ENCODE peak calls at places on chromosomes 6 and 20, in five cellular contexts. T is MCF 10A, X is tibial artery, W is activated B cell treated with CpG ODN at 0.5 μM for 24 hours, M is progenitor cell of endocrine pancreas. U is an unnamed sample.

GRCh38 chr20:18005170-18005989 is 36.6 kb downstream of the MGME1 start:
- DNase-seq in T (no peak), M (no peak), X (no peak), W (peak; percentile 26), U (no peak)

GRCh38 chr6:31473780-31474725 is 23.9 kb upstream of the MICB start:
- DNase-seq in M (no peak), T (peak; percentile 89), X (no peak), W (no peak), U (peak; percentile 17)

GRCh38 chr20:56259948-56260347 is 11.4 kb downstream of the MC3R start:
- DNase-seq in X (no peak), T (no peak), W (no peak), M (no peak), U (no peak)

GRCh38 chr20:53737404-53738038 is 143.9 kb upstream of the ZNF217 start:
- DNase-seq in M (no peak), X (no peak), T (no peak), W (no peak), U (peak; percentile 24)

GRCh38 chr20:9344080-9344920 is 170.1 kb upstream of the LAMP5 start:
- DNase-seq in W (no peak), M (no peak), X (no peak), T (peak; percentile 66), U (no peak)

GRCh38 chr6:133245033-133245903 is 4.1 kb downstream of the EYA4 start:
- DNase-seq in M (no peak), X (no peak), T (no peak), W (no peak), U (no peak)

GRCh38 chr20:38601216-38602184 is at the start of gene ARHGAP40:
- DNase-seq in X (no peak), T (peak; percentile 53), W (no peak), M (no peak), U (peak; percentile 88)

GRCh38 chr6:56848105-56848504 is 106.8 kb upstream of the BEND6 start:
- DNase-seq in W (no peak), M (no peak), X (no peak), T (no peak), U (no peak)

GRCh38 chr6:20640181-20640580 is 105.9 kb downstream of the CDKAL1 start:
- DNase-seq in W (no peak), X (no peak), T (no peak), M (no peak), U (no peak)

GRCh38 chr6:15907914-15908518 is 220.9 kb upstream of the MYLIP start:
- DNase-seq in X (no peak), T (no peak), M (peak; percentile 46), W (no peak), U (peak; percentile 72)

GRCh38 chr20:5480824-5481600 is 164.3 kb upstream of the PROKR2 start:
- DNase-seq in T (peak; percentile 6), M (no peak), X (no peak), W (no peak), U (no peak)

GRCh38 chr6:165728196-165728595 is 65.2 kb upstream of the PDE10A start:
- DNase-seq in T (no peak), X (no peak), M (no peak), W (no peak), U (no peak)

GRCh38 chr6:3867616-3868502 is 18.7 kb downstream of the FAM50B start:
- DNase-seq in X (no peak), T (peak; percentile 65), W (no peak), M (no peak), U (no peak)

GRCh38 chr20:34514897-34515483 is 1.2 kb upstream of the DYNLRB1 start:
- DNase-seq in M (no peak), T (no peak), W (no peak), X (no peak), U (no peak)

GRCh38 chr20:56237337-56237736 is 11.2 kb upstream of the MC3R start:
- DNase-seq in X (no peak), W (no peak), T (no peak), M (no peak), U (no peak)

GRCh38 chr20:137668-138131 is 4.7 kb upstream of the DEFB126 start:
- DNase-seq in X (no peak), T (no peak), W (no peak), M (no peak), U (no peak)
- TF ChIP-seq CTCF in X (no peak), T (peak; percentile 6), W (no peak), M (no peak), U (no peak)

GRCh38 chr20:21767200-21767738 is 61.8 kb downstream of the PAX1 start:
- DNase-seq in M (no peak), T (no peak), W (no peak), X (no peak), U (no peak)

GRCh38 chr20:21767739-21768223 is 62.3 kb downstream of the PAX1 start:
- DNase-seq in W (no peak), X (no peak), M (peak; percentile 63), T (no peak), U (no peak)
- TF ChIP-seq CTCF in W (no peak), X (no peak), M (peak; percentile 84), T (peak; percentile 8), U (no peak)

GRCh38 chr6:6320901-6321300 is 439 bp upstream of the F13A1 start:
- DNase-seq in T (peak; percentile 10), W (no peak), X (no peak), M (no peak), U (no peak)

GRCh38 chr6:6319947-6320811 is at the start of gene F13A1:
- DNase-seq in W (peak; percentile 32), X (peak; percentile 48), M (no peak), T (no peak), U (no peak)

GRCh38 chr6:6315660-6316059 is 4.8 kb downstream of the F13A1 start:
- DNase-seq in T (peak; percentile 56), X (no peak), W (no peak), M (peak; percentile 30), U (peak; percentile 32)

GRCh38 chr6:6317386-6317785 is 3.1 kb downstream of the F13A1 start:
- DNase-seq in X (no peak), W (no peak), T (no peak), M (no peak), U (no peak)

GRCh38 chr6:6317825-6318733 is 2.4 kb downstream of the F13A1 start:
- DNase-seq in M (no peak), X (no peak), W (no peak), T (no peak), U (no peak)
- TF ChIP-seq CTCF in M (no peak), X (no peak), W (no peak), T (no peak), U (no peak)

GRCh38 chr6:13203145-13203544 is 125.2 kb downstream of the TBC1D7 start:
- DNase-seq in X (no peak), T (no peak), M (no peak), W (no peak), U (no peak)
- TF ChIP-seq CTCF in X (no peak), T (no peak), M (no peak), W (no peak), U (no peak)

DNA sequence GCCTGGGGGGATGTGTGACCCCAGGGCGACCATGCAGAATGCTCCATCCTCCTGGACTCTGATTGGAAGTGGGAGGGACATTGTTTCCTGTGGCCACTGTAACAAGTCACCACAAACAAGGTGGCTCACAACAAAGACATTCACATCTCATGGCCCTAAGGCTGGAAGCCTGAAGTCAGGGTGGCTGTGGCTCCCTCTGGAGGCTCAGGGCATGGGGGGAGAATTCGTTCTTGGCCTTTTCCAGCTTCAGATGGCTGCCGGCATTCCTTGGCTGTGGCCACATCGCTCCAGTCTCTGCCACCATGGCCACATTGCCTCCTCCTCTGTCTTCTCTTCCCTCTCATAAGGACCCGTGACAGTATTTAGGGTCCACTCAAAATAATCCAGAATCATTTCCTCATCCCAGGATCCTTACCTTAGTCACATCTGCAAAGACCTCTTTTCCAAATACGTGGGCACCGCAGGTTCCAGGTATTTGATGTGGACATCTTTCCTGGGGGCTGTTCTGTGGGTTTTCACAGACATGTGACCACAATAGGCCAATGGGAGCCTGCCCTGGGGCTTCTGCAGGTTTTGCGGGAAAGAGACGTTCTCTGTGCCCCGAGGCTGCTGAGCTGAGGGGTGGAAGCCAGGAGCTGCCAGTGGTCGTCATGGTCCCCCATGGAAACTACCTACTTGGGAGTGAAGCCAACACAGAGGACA is 249.3 kb downstream of the PREX1 start:
- DNase-seq in W (no peak), X (no peak), M (no peak), T (no peak), U (peak; percentile 43)
- TF ChIP-seq CTCF in W (no peak), X (no peak), M (no peak), T (no peak), U (no peak)

DNA sequence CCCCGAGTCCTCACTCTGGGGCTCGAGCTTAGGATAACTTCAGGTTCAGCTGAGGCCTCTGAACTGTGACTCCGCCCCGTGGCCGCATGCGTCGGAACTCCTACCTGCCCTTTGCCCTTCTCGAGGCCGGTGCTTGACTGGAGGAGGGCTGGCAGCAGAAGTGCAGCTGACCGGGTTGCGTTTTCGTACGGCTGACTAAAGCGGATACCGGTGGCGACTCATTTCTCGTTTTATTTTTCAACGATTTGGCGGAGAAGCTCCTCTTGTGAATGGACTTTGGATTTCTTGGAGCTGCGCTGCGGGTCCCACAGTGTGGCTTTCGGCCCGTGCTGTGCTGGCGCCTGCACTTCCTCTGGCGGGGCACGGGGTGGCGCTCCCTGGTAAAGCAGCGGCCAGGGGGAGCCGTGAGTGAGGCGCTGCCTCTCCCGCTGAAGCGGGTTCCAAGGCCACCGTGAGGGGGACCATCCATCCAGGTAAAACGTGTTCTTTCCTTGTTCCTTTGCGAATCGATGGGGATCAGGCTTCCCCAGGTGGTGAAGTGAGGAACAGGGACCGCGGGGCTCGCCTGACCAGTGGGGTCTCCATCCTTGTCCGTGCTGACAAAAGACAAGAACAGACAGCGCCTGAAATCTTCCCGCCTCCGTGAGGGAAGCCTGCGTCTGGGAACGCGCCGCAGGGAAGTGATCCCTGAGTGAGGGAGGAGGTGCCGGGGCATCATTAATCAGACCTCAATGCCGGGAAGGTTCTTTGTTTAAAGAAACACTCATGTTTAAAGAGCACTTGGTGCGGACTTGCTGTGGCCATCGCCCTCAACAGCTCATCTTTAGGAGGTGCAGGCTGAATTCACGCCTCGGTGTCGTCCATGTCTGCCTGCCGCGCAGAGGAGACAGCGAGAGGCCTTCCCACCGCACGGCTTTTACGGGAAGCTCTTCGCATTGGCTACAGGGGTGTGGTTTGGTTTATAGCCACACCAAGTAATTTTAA is 38.8 kb downstream of the ERMARD start:
- DNase-seq in T (peak; percentile 68), M (peak; percentile 78), W (peak; percentile 65), X (peak; percentile 55), U (peak; percentile 82)
- TF ChIP-seq CTCF in T (peak; percentile 90), M (peak; percentile 96), W (peak; percentile 36), X (peak; percentile 98), U (peak; percentile 96)

GRCh38 chr6:36071714-36072113 is 44.1 kb downstream of the MAPK14 start:
- DNase-seq in M (no peak), W (no peak), T (no peak), X (no peak), U (no peak)

GRCh38 chr6:36071281-36071680 is 43.7 kb downstream of the MAPK14 start:
- DNase-seq in X (no peak), T (no peak), M (no peak), W (no peak), U (no peak)

GRCh38 chr6:36075656-36076055 is 48.0 kb downstream of the MAPK14 start:
- DNase-seq in M (no peak), W (no peak), X (no peak), T (peak; percentile 25), U (peak; percentile 34)

GRCh38 chr6:36076178-36077088 is 48.8 kb downstream of the MAPK14 start:
- DNase-seq in X (no peak), W (no peak), M (no peak), T (no peak), U (no peak)

GRCh38 chr6:36073587-36073986 is 46.0 kb downstream of the MAPK14 start:
- DNase-seq in M (no peak), X (no peak), T (no peak), W (no peak), U (no peak)
- TF ChIP-seq CTCF in M (no peak), X (no peak), T (no peak), W (no peak), U (no peak)